ENCODE peak calls at places on chromosomes 5 and 9, in four cellular contexts. E, Q, D and J are unnamed samples.

GRCh38 chr9:130794923-130795495 is 40.0 kb upstream of the ABL1 start:
- DNase-seq in E (no peak), Q (no peak), D (no peak), J (no peak)

GRCh38 chr5:122221857-122222256 is 90.2 kb upstream of the SNCAIP start:
- DNase-seq in D (no peak), Q (no peak), E (no peak), J (no peak)

GRCh38 chr5:33311893-33312292 is 128.9 kb upstream of the TARS1 start:
- DNase-seq in D (no peak), E (peak), Q (no peak), J (no peak)

GRCh38 chr9:113620377-113621161 is 157.0 kb downstream of the RGS3 start:
- DNase-seq in E (peak), D (no peak), Q (peak), J (peak)

GRCh38 chr9:5721279-5722087 is 92.6 kb downstream of the RIC1 start:
- DNase-seq in E (no peak), Q (no peak), D (no peak), J (no peak)

GRCh38 chr5:154479160-154479943 is 1.3 kb upstream of the HAND1 start:
- DNase-seq in Q (no peak), D (no peak), E (no peak), J (no peak)

GRCh38 chr9:130390986-130391385 is 53.8 kb upstream of the ASS1 start:
- DNase-seq in Q (no peak), D (no peak), E (no peak), J (no peak)

GRCh38 chr9:18473551-18474279 is at the start of gene ADAMTSL1:
- DNase-seq in E (no peak), Q (peak), D (no peak), J (peak)

GRCh38 chr5:11903614-11904269 is 504 bp downstream of the CTNND2 start:
- DNase-seq in D (no peak), Q (peak), E (no peak), J (no peak)

GRCh38 chr5:78985407-78986223 is 505 bp upstream of the ARSB start:
- DNase-seq in D (no peak), E (peak), Q (peak), J (no peak)

GRCh38 chr5:50969207-50970145 is 303.0 kb downstream of the PARP8 start:
- DNase-seq in E (no peak), Q (peak), D (no peak), J (no peak)

GRCh38 chr9:98099898-98100297 is 19.1 kb downstream of the TRIM14 start:
- DNase-seq in Q (no peak), E (no peak), D (no peak), J (no peak)

GRCh38 chr9:70073193-70073592 is 29.5 kb downstream of the MAMDC2 start:
- DNase-seq in D (no peak), Q (no peak), E (no peak), J (no peak)

GRCh38 chr5:61538722-61539501 is 206.9 kb downstream of the ZSWIM6 start:
- DNase-seq in D (no peak), E (no peak), Q (no peak), J (no peak)

GRCh38 chr5:151745071-151745705 is 13.2 kb downstream of the ATOX1 start:
- DNase-seq in Q (peak), E (peak), D (no peak), J (peak)

GRCh38 chr5:149895416-149896345 is 48.9 kb downstream of the PDE6A start:
- DNase-seq in E (no peak), Q (no peak), D (no peak), J (no peak)

GRCh38 chr9:132312873-132313272 is 41.9 kb downstream of the SETX start:
- DNase-seq in Q (no peak), E (no peak), D (no peak), J (no peak)

GRCh38 chr9:98964201-98964600 is 20.5 kb downstream of the COL15A1 start:
- DNase-seq in Q (no peak), E (no peak), D (no peak), J (no peak)

GRCh38 chr9:92846662-92847145 is 31.1 kb downstream of the ZNF484 start:
- DNase-seq in Q (no peak), E (no peak), D (no peak), J (no peak)

GRCh38 chr5:468401-468800 is 25.4 kb downstream of the EXOC3 start:
- DNase-seq in E (no peak), Q (no peak), D (no peak), J (no peak)

GRCh38 chr5:18744441-18744840 is 1110.2 kb downstream of the TAF11L14 start:
- DNase-seq in Q (no peak), E (no peak), D (no peak), J (no peak)

GRCh38 chr5:115873392-115873791 is 31.7 kb downstream of the AP3S1 start:
- DNase-seq in D (no peak), E (no peak), Q (no peak), J (no peak)

GRCh38 chr9:101415578-101415977 is 16.9 kb downstream of the ZNF189 start:
- DNase-seq in E (no peak), Q (no peak), D (no peak), J (no peak)

GRCh38 chr9:6184749-6185645 is 30.6 kb upstream of the IL33 start:
- DNase-seq in D (peak), E (no peak), Q (no peak), J (peak)

GRCh38 chr5:81534481-81534840 is 140.5 kb upstream of the ACOT12 start:
- DNase-seq in E (no peak), Q (no peak), D (no peak), J (no peak)

GRCh38 chr9:93665128-93665565 is 88.8 kb downstream of the PHF2 start:
- DNase-seq in Q (no peak), E (no peak), D (no peak), J (no peak)

GRCh38 chr9:132049900-132050299 is 29.8 kb downstream of the MED27 start:
- DNase-seq in E (no peak), D (no peak), Q (no peak), J (no peak)

GRCh38 chr5:68467791-68468190 is 252.2 kb downstream of the PIK3R1 start:
- DNase-seq in E (no peak), Q (no peak), D (no peak), J (no peak)